ENCODE peak calls at places on chromosomes 13 and 19, in ten cellular contexts. N is aorta; Q is OCI-LY7; W is activated CD4-positive, alpha-beta T cell treated with anti-CD3 and anti-CD28 coated beads, Interleukin-2, amount 50 U/mL, for 1 hour; V is islet precursor cell; D is GM10248; K is dorsolateral prefrontal cortex; L is NB4; U is lung; B is AG04450. S is an unnamed sample.
A peak's percentile ranks its signal among the peaks of the same experiment; 100 is the strongest.

GRCh38 chr13:91482427-91482826 is 84.0 kb downstream of the GPC5 start:
- DNase-seq in N (no peak), Q (no peak), W (no peak), V (peak; percentile 91), D (no peak), K (no peak), L (peak; percentile 4), U (no peak), B (no peak), S (no peak)

GRCh38 chr13:22915442-22916082 is 265.2 kb upstream of the SGCG start:
- DNase-seq in N (peak; percentile 80), Q (peak; percentile 60), W (no peak), V (peak; percentile 90), D (peak; percentile 26), K (peak; percentile 82), L (no peak), U (peak; percentile 55), B (no peak), S (peak; percentile 90)

GRCh38 chr13:83214452-83214851 is 667.8 kb downstream of the SLITRK1 start:
- DNase-seq in N (no peak), Q (no peak), W (no peak), V (no peak), D (no peak), K (no peak), L (no peak), U (no peak), B (no peak), S (no peak)

GRCh38 chr13:40483601-40484000 is 182.8 kb downstream of the FOXO1 start:
- DNase-seq in N (no peak), Q (peak; percentile 73), W (no peak), V (no peak), D (no peak), K (peak; percentile 73), L (no peak), U (no peak), B (no peak), S (no peak)

GRCh38 chr19:33332248-33332647 is 29.9 kb upstream of the CEBPA start:
- DNase-seq in N (peak; percentile 62), Q (no peak), W (no peak), V (no peak), D (no peak), K (no peak), L (peak; percentile 82), U (no peak), B (no peak), S (no peak)

GRCh38 chr19:39444598-39445257 is 654 bp upstream of the SUPT5H start:
- DNase-seq in N (no peak), Q (no peak), W (no peak), V (no peak), D (no peak), K (no peak), L (peak; percentile 23), U (no peak), B (no peak), S (no peak)

GRCh38 chr19:49347835-49348234 is 12.6 kb downstream of the CD37 start:
- DNase-seq in N (no peak), Q (peak; percentile 83), W (no peak), V (peak; percentile 71), D (no peak), K (no peak), L (peak; percentile 35), U (no peak), B (no peak), S (no peak)

GRCh38 chr19:2171349-2172145 is 7.8 kb downstream of the DOT1L start:
- DNase-seq in N (no peak), Q (peak; percentile 82), W (peak; percentile 72), V (peak; percentile 76), D (peak; percentile 88), K (no peak), L (no peak), U (no peak), B (no peak), S (no peak)

GRCh38 chr13:24282256-24282655 is 27.1 kb upstream of the C1QTNF9 start:
- DNase-seq in N (no peak), Q (no peak), W (no peak), V (no peak), D (no peak), K (no peak), L (no peak), U (no peak), B (no peak), S (no peak)

GRCh38 chr19:35408284-35409171 is 37.7 kb downstream of the GPR42 start:
- DNase-seq in N (no peak), Q (peak; percentile 19), W (no peak), V (peak; percentile 12), D (peak; percentile 55), K (no peak), L (no peak), U (no peak), B (no peak), S (no peak)

GRCh38 chr19:33712268-33712667 is 84.4 kb upstream of the KCTD15 start:
- DNase-seq in N (no peak), Q (no peak), W (no peak), V (no peak), D (no peak), K (no peak), L (no peak), U (no peak), B (no peak), S (no peak)

GRCh38 chr19:1151917-1152601 is 22.0 kb downstream of the SBNO2 start:
- DNase-seq in N (peak; percentile 76), Q (no peak), W (no peak), V (no peak), D (no peak), K (no peak), L (no peak), U (no peak), B (no peak), S (no peak)

GRCh38 chr13:114020750-114021463 is 47.0 kb upstream of the C13orf46 start:
- DNase-seq in N (no peak), Q (peak; percentile 42), W (no peak), V (no peak), D (no peak), K (no peak), L (no peak), U (no peak), B (no peak), S (no peak)

GRCh38 chr13:44383945-44384344 is 10.3 kb downstream of the SERP2 start:
- DNase-seq in N (no peak), Q (no peak), W (no peak), V (no peak), D (no peak), K (no peak), L (no peak), U (no peak), B (no peak), S (no peak)

GRCh38 chr19:32404939-32405430 is 585 bp upstream of the DPY19L3 start:
- DNase-seq in N (peak; percentile 71), Q (peak; percentile 47), W (no peak), V (no peak), D (no peak), K (peak; percentile 80), L (no peak), U (peak; percentile 72), B (no peak), S (no peak)

GRCh38 chr19:47231215-47232054 is 436 bp upstream of the BBC3 start:
- DNase-seq in N (peak; percentile 94), Q (peak; percentile 86), W (peak; percentile 92), V (peak; percentile 97), D (peak; percentile 90), K (peak; percentile 88), L (peak; percentile 92), U (peak; percentile 86), B (peak; percentile 72), S (no peak)

GRCh38 chr13:114311908-114312307 is 2.4 kb upstream of the CHAMP1 start:
- DNase-seq in N (no peak), Q (peak; percentile 34), W (no peak), V (no peak), D (no peak), K (no peak), L (peak; percentile 81), U (no peak), B (no peak), S (no peak)

GRCh38 chr13:39682310-39682709 is 26.8 kb downstream of the COG6 start:
- DNase-seq in N (no peak), Q (no peak), W (no peak), V (no peak), D (no peak), K (no peak), L (no peak), U (no peak), B (no peak), S (no peak)

GRCh38 chr19:10747271-10747670 is 29.4 kb downstream of the DNM2 start:
- DNase-seq in N (no peak), Q (no peak), W (no peak), V (no peak), D (no peak), K (no peak), L (no peak), U (no peak), B (no peak), S (no peak)

GRCh38 chr19:18044825-18045304 is 36.9 kb downstream of the ARRDC2 start:
- DNase-seq in N (peak; percentile 91), Q (peak; percentile 96), W (peak; percentile 80), V (no peak), D (peak; percentile 89), K (peak; percentile 68), L (peak; percentile 96), U (peak; percentile 63), B (no peak), S (no peak)

GRCh38 chr19:4014541-4015491 is 7.3 kb downstream of the PIAS4 start:
- DNase-seq in N (no peak), Q (peak; percentile 14), W (peak; percentile 32), V (peak; percentile 69), D (no peak), K (no peak), L (no peak), U (no peak), B (no peak), S (peak; percentile 87)

GRCh38 chr19:27891411-27891810 is 1321.5 kb downstream of the UQCRFS1 start:
- DNase-seq in N (no peak), Q (no peak), W (no peak), V (peak; percentile 40), D (no peak), K (no peak), L (no peak), U (no peak), B (no peak), S (no peak)